ENCODE peak calls at places on chromosome 12, in four cellular contexts. One of them, this sample, is unnamed.

GRCh38 chr12:93050026-93050747 is 121.1 kb upstream of the EEA1 start:
- DNase-seq in A549: no peak
- DNase-seq in suprapubic skin: no peak
- DNase-seq in spleen: no peak
- DNase-seq in this sample: no peak

GRCh38 chr12:19431407-19432308 is 7.6 kb upstream of the AEBP2 start:
- DNase-seq in suprapubic skin: no peak
- DNase-seq in spleen: no peak
- DNase-seq in A549: peak
- DNase-seq in this sample: no peak

GRCh38 chr12:132176920-132177551 is 32.8 kb downstream of the NOC4L start:
- DNase-seq in A549: no peak
- DNase-seq in spleen: peak
- DNase-seq in suprapubic skin: no peak
- DNase-seq in this sample: no peak

GRCh38 chr12:49342066-49342913 is 4.4 kb upstream of the DNAJC22 start:
- DNase-seq in spleen: peak
- DNase-seq in suprapubic skin: peak
- DNase-seq in A549: peak
- DNase-seq in this sample: peak

GRCh38 chr12:91432755-91433154 is 250.1 kb upstream of the DCN start:
- DNase-seq in suprapubic skin: no peak
- DNase-seq in spleen: no peak
- DNase-seq in A549: no peak
- DNase-seq in this sample: no peak

GRCh38 chr12:49909328-49909727 is 5.6 kb upstream of the FAIM2 start:
- DNase-seq in suprapubic skin: no peak
- DNase-seq in A549: no peak
- DNase-seq in spleen: peak
- DNase-seq in this sample: no peak

GRCh38 chr12:71607494-71608330 is 55.9 kb downstream of the ZFC3H1 start:
- DNase-seq in spleen: no peak
- DNase-seq in A549: no peak
- DNase-seq in suprapubic skin: no peak
- DNase-seq in this sample: no peak

GRCh38 chr12:8887285-8887715 is 27.0 kb upstream of the PHC1 start:
- DNase-seq in spleen: no peak
- DNase-seq in suprapubic skin: no peak
- DNase-seq in A549: no peak
- DNase-seq in this sample: no peak

GRCh38 chr12:108985750-108986149 is 35.1 kb downstream of the SVOP start:
- DNase-seq in suprapubic skin: no peak
- DNase-seq in A549: no peak
- DNase-seq in spleen: no peak
- DNase-seq in this sample: no peak

DNA sequence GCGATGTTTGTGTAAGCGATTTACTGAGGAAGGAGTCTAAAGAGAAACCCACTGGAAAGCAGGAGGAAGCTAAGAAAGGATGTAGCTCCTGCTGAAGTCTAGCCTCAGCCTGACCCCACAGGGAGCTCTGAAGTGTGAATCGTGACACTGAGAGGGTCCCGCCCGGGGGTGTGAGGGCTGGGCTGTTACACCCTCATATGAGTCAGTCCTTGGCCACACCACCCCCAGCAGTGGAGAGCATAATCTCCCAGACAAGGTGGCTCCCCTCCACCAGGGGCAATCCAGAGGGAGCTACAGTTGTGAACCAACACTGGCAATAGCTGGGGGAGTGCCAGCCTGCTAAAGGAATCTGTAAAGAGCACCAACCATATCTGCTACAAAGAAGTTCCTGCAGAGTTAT is 31.5 kb downstream of the SVOP start:
- DNase-seq in A549: no peak
- DNase-seq in suprapubic skin: no peak
- DNase-seq in spleen: no peak
- DNase-seq in this sample: no peak
- TF ChIP-seq POLR2A in A549: no peak
- TF ChIP-seq POLR2A in suprapubic skin: no peak
- TF ChIP-seq POLR2A in spleen: no peak
- TF ChIP-seq POLR2A in this sample: no peak

GRCh38 chr12:53251477-53252348 is 16.4 kb upstream of the ESPL1 start:
- DNase-seq in spleen: peak
- DNase-seq in suprapubic skin: peak
- DNase-seq in A549: peak
- DNase-seq in this sample: peak
- TF ChIP-seq POLR2A in spleen: no peak
- TF ChIP-seq POLR2A in suprapubic skin: no peak
- TF ChIP-seq POLR2A in A549: peak
- TF ChIP-seq POLR2A in this sample: peak

GRCh38 chr12:10128687-10129086 is 1.3 kb downstream of the CLEC7A start:
- DNase-seq in A549: no peak
- DNase-seq in suprapubic skin: no peak
- DNase-seq in spleen: no peak
- DNase-seq in this sample: no peak
- TF ChIP-seq POLR2A in A549: no peak
- TF ChIP-seq POLR2A in suprapubic skin: no peak
- TF ChIP-seq POLR2A in spleen: no peak
- TF ChIP-seq POLR2A in this sample: no peak

GRCh38 chr12:26274441-26275312 is 79.3 kb downstream of the SSPN start:
- DNase-seq in suprapubic skin: peak
- DNase-seq in A549: peak
- DNase-seq in spleen: peak
- DNase-seq in this sample: peak
- TF ChIP-seq POLR2A in suprapubic skin: no peak
- TF ChIP-seq POLR2A in A549: no peak
- TF ChIP-seq POLR2A in spleen: no peak
- TF ChIP-seq POLR2A in this sample: peak

GRCh38 chr12:6928703-6929407 is 1.1 kb downstream of the ATN1 start:
- DNase-seq in suprapubic skin: no peak
- DNase-seq in spleen: peak
- DNase-seq in A549: no peak
- DNase-seq in this sample: no peak

GRCh38 chr12:6925543-6926279 is 2.0 kb upstream of the ATN1 start:
- DNase-seq in A549: peak
- DNase-seq in suprapubic skin: no peak
- DNase-seq in spleen: peak
- DNase-seq in this sample: peak

GRCh38 chr12:6927999-6928702 is 392 bp downstream of the ATN1 start:
- DNase-seq in A549: no peak
- DNase-seq in spleen: peak
- DNase-seq in suprapubic skin: no peak
- DNase-seq in this sample: no peak

GRCh38 chr12:6925239-6925542 is 2.6 kb upstream of the ATN1 start:
- DNase-seq in spleen: no peak
- DNase-seq in suprapubic skin: no peak
- DNase-seq in A549: no peak
- DNase-seq in this sample: no peak

GRCh38 chr12:6927379-6927991 is at the start of gene ATN1:
- DNase-seq in suprapubic skin: no peak
- DNase-seq in A549: peak
- DNase-seq in spleen: peak
- DNase-seq in this sample: no peak
- TF ChIP-seq POLR2A in suprapubic skin: peak
- TF ChIP-seq POLR2A in A549: peak
- TF ChIP-seq POLR2A in spleen: no peak
- TF ChIP-seq POLR2A in this sample: peak

GRCh38 chr12:111775205-111776193 is 8.8 kb downstream of the ALDH2 start:
- DNase-seq in spleen: peak
- DNase-seq in A549: peak
- DNase-seq in suprapubic skin: peak
- DNase-seq in this sample: no peak
- TF ChIP-seq POLR2A in spleen: no peak
- TF ChIP-seq POLR2A in A549: no peak
- TF ChIP-seq POLR2A in suprapubic skin: peak
- TF ChIP-seq POLR2A in this sample: no peak

GRCh38 chr12:56749364-56749763 is 2.8 kb downstream of the PRIM1 start:
- DNase-seq in spleen: no peak
- DNase-seq in A549: no peak
- DNase-seq in suprapubic skin: no peak
- DNase-seq in this sample: no peak

GRCh38 chr12:56758728-56759269 is 4.3 kb upstream of the HSD17B6 start:
- DNase-seq in A549: no peak
- DNase-seq in suprapubic skin: no peak
- DNase-seq in spleen: no peak
- DNase-seq in this sample: no peak

GRCh38 chr12:56751712-56752598 is at the start of gene PRIM1:
- DNase-seq in A549: peak
- DNase-seq in suprapubic skin: peak
- DNase-seq in spleen: peak
- DNase-seq in this sample: peak

GRCh38 chr12:56749853-56750252 is 2.3 kb downstream of the PRIM1 start:
- DNase-seq in spleen: no peak
- DNase-seq in suprapubic skin: no peak
- DNase-seq in A549: no peak
- DNase-seq in this sample: no peak

DNA sequence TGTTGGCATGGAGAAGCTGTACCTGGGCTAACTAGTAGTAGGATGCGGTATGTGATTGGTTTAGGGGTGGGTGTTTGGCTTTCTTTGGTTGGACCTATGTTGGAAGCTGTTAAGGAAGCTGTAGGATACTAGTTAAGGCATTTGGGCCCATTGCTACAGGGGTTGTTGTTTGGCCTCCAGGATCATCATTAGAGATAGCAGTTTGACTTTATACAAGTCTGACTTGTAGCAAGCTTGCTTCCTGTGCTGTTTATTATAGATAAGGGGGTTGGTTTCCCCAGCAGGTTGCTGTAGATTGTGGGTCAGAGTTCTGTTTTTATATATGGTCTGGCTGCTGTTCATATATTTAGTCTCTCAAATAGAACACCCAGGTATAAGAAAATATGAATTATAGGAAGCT is 1.4 kb upstream of the PRIM1 start:
- DNase-seq in suprapubic skin: no peak
- DNase-seq in spleen: no peak
- DNase-seq in A549: no peak
- DNase-seq in this sample: no peak
- TF ChIP-seq POLR2A in suprapubic skin: no peak
- TF ChIP-seq POLR2A in spleen: no peak
- TF ChIP-seq POLR2A in A549: no peak
- TF ChIP-seq POLR2A in this sample: no peak

DNA sequence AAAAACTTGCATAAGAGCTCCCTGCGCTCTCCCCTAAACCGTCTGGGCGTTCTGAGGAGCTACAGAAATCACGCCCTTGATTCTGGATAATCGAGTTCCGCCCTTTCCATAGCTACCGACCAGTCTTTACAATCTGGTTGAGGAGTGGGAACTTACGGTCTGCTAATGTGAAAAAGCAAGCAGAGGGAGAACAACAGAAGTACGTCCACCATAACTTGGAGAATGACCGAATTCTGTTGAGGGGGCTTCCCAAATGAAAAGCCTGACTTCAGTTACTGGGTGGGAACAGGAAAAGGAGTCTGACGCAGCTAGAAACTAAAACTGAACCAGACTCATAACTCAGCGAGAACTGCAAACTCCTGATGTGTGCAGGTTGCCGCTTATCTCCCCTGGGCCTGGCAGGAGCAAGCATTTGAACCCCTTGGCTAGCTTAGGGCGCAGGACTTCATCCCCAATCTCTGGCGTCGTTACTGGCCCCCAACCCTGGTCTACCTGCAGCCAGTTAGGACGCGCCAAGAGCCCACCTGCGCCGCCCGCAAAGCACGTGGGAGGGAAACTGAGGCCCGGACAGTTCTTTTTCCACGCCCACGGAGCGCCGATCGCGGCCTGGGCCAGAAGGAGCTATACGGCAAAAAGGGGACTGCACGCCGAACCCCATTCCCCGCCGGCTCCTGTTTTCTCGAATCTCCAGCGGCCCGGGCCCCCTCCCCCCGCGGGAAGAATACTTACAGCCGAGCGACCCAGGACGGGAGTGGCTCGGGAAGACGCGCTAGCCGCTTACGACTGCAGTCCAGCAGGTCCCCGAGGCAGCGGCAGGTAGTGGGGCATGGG is 818 bp downstream of the LRIG3 start:
- DNase-seq in A549: peak
- DNase-seq in spleen: peak
- DNase-seq in suprapubic skin: peak
- DNase-seq in this sample: peak
- TF ChIP-seq POLR2A in A549: no peak
- TF ChIP-seq POLR2A in spleen: no peak
- TF ChIP-seq POLR2A in suprapubic skin: peak
- TF ChIP-seq POLR2A in this sample: no peak